ENCODE peak calls at places on chromosome 9, in seven cellular contexts. One of them, this sample, is unnamed.

GRCh38 chr9:113222482-113222841 is 1.1 kb downstream of the SLC31A1 start:
- DNase-seq in astrocyte: no peak
- DNase-seq in PC-9: no peak
- DNase-seq in OCI-LY7: no peak
- DNase-seq in lung: no peak
- DNase-seq in left ventricle myocardium inferior: no peak
- DNase-seq in lower leg skin: no peak
- DNase-seq in this sample: no peak

GRCh38 chr9:117825609-117826347 is 121.6 kb downstream of the TLR4 start:
- DNase-seq in left ventricle myocardium inferior: no peak
- DNase-seq in lower leg skin: no peak
- DNase-seq in PC-9: no peak
- DNase-seq in OCI-LY7: no peak
- DNase-seq in lung: no peak
- DNase-seq in astrocyte: no peak
- DNase-seq in this sample: peak

GRCh38 chr9:17031546-17031945 is 103.3 kb upstream of the CNTLN start:
- DNase-seq in OCI-LY7: no peak
- DNase-seq in astrocyte: no peak
- DNase-seq in lower leg skin: no peak
- DNase-seq in lung: no peak
- DNase-seq in PC-9: no peak
- DNase-seq in left ventricle myocardium inferior: no peak
- DNase-seq in this sample: no peak

GRCh38 chr9:88236531-88237453 is 98.5 kb upstream of the SPATA31C2 start:
- DNase-seq in astrocyte: peak
- DNase-seq in PC-9: no peak
- DNase-seq in lower leg skin: no peak
- DNase-seq in OCI-LY7: no peak
- DNase-seq in left ventricle myocardium inferior: peak
- DNase-seq in lung: no peak
- DNase-seq in this sample: no peak

GRCh38 chr9:94899464-94900221 is 173.1 kb downstream of the AOPEP start:
- DNase-seq in lower leg skin: no peak
- DNase-seq in PC-9: no peak
- DNase-seq in left ventricle myocardium inferior: no peak
- DNase-seq in OCI-LY7: no peak
- DNase-seq in astrocyte: no peak
- DNase-seq in lung: no peak
- DNase-seq in this sample: no peak

GRCh38 chr9:15229475-15229874 is 77.5 kb downstream of the TTC39B start:
- DNase-seq in left ventricle myocardium inferior: no peak
- DNase-seq in lower leg skin: no peak
- DNase-seq in astrocyte: no peak
- DNase-seq in PC-9: no peak
- DNase-seq in OCI-LY7: no peak
- DNase-seq in lung: no peak
- DNase-seq in this sample: no peak

GRCh38 chr9:94654165-94654894 is 15.0 kb upstream of the FBP1 start:
- DNase-seq in lower leg skin: no peak
- DNase-seq in lung: no peak
- DNase-seq in PC-9: no peak
- DNase-seq in astrocyte: no peak
- DNase-seq in OCI-LY7: no peak
- DNase-seq in left ventricle myocardium inferior: no peak
- DNase-seq in this sample: no peak

GRCh38 chr9:84697494-84698114 is 28.1 kb downstream of the NTRK2 start:
- DNase-seq in PC-9: peak
- DNase-seq in lower leg skin: peak
- DNase-seq in lung: peak
- DNase-seq in left ventricle myocardium inferior: peak
- DNase-seq in OCI-LY7: peak
- DNase-seq in astrocyte: peak
- DNase-seq in this sample: no peak

GRCh38 chr9:35756275-35756742 is 2.2 kb upstream of the MSMP start:
- DNase-seq in PC-9: no peak
- DNase-seq in lower leg skin: no peak
- DNase-seq in astrocyte: no peak
- DNase-seq in left ventricle myocardium inferior: peak
- DNase-seq in OCI-LY7: no peak
- DNase-seq in lung: peak
- DNase-seq in this sample: no peak

GRCh38 chr9:91489391-91489899 is 65.8 kb upstream of the NFIL3 start:
- DNase-seq in lower leg skin: no peak
- DNase-seq in OCI-LY7: no peak
- DNase-seq in left ventricle myocardium inferior: no peak
- DNase-seq in lung: no peak
- DNase-seq in PC-9: no peak
- DNase-seq in astrocyte: peak
- DNase-seq in this sample: no peak

GRCh38 chr9:87236546-87236945 is 261.1 kb upstream of the DAPK1 start:
- DNase-seq in PC-9: no peak
- DNase-seq in lower leg skin: no peak
- DNase-seq in astrocyte: no peak
- DNase-seq in lung: no peak
- DNase-seq in OCI-LY7: no peak
- DNase-seq in left ventricle myocardium inferior: no peak
- DNase-seq in this sample: no peak

GRCh38 chr9:8660383-8660782 is 860.8 kb upstream of the DMAC1 start:
- DNase-seq in PC-9: no peak
- DNase-seq in left ventricle myocardium inferior: peak
- DNase-seq in lung: no peak
- DNase-seq in OCI-LY7: no peak
- DNase-seq in lower leg skin: no peak
- DNase-seq in astrocyte: peak
- DNase-seq in this sample: no peak

GRCh38 chr9:136488247-136489214 is 5.7 kb upstream of the SEC16A start:
- DNase-seq in left ventricle myocardium inferior: peak
- DNase-seq in lung: peak
- DNase-seq in OCI-LY7: peak
- DNase-seq in lower leg skin: peak
- DNase-seq in astrocyte: no peak
- DNase-seq in PC-9: peak
- DNase-seq in this sample: no peak

GRCh38 chr9:122978586-122978985 is 37.8 kb downstream of the RABGAP1 start:
- DNase-seq in PC-9: no peak
- DNase-seq in lung: no peak
- DNase-seq in astrocyte: no peak
- DNase-seq in OCI-LY7: no peak
- DNase-seq in lower leg skin: no peak
- DNase-seq in left ventricle myocardium inferior: no peak
- DNase-seq in this sample: no peak

GRCh38 chr9:121975801-121976277 is 117.3 kb downstream of the TTLL11 start:
- DNase-seq in lung: peak
- DNase-seq in OCI-LY7: no peak
- DNase-seq in lower leg skin: no peak
- DNase-seq in left ventricle myocardium inferior: no peak
- DNase-seq in PC-9: no peak
- DNase-seq in astrocyte: peak
- DNase-seq in this sample: no peak

GRCh38 chr9:134644715-134645606 is 3.4 kb downstream of the COL5A1 start:
- DNase-seq in lung: peak
- DNase-seq in left ventricle myocardium inferior: peak
- DNase-seq in lower leg skin: peak
- DNase-seq in PC-9: peak
- DNase-seq in OCI-LY7: no peak
- DNase-seq in astrocyte: peak
- DNase-seq in this sample: no peak
- H3K4me3 ChIP-seq in lung: no peak
- H3K4me3 ChIP-seq in left ventricle myocardium inferior: peak
- H3K4me3 ChIP-seq in lower leg skin: no peak
- H3K4me3 ChIP-seq in PC-9: no peak
- H3K4me3 ChIP-seq in OCI-LY7: no peak
- H3K4me3 ChIP-seq in astrocyte: peak
- H3K4me3 ChIP-seq in this sample: no peak

DNA sequence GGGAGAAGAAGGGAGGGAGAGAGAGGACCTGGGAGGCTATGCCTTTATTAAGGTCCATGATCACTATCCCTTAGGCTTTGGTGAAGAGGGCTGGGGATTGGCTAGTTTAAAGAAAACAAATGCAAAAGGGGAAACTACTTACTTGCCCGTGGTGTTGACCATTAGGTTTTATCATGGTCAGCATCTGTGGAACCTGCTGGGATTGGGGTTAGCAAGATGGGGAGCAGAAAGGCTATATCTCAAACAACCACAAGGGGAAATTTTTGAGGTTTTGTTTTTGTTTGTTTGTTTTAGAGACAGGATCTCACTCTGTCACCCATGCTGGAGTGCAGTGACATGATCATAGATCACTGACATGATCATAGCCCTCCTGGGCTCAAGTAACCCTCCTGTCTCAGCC is 9.0 kb upstream of the RAD23B start:
- DNase-seq in lower leg skin: no peak
- DNase-seq in OCI-LY7: no peak
- DNase-seq in left ventricle myocardium inferior: no peak
- DNase-seq in PC-9: no peak
- DNase-seq in astrocyte: no peak
- DNase-seq in lung: no peak
- DNase-seq in this sample: no peak
- TF ChIP-seq CTCF in lower leg skin: no peak
- TF ChIP-seq CTCF in OCI-LY7: peak
- TF ChIP-seq CTCF in left ventricle myocardium inferior: no peak
- TF ChIP-seq CTCF in PC-9: peak
- TF ChIP-seq CTCF in astrocyte: no peak
- TF ChIP-seq CTCF in lung: no peak
- TF ChIP-seq CTCF in this sample: peak

GRCh38 chr9:21096901-21097255 is 19.1 kb upstream of the IFNB1 start:
- DNase-seq in left ventricle myocardium inferior: no peak
- DNase-seq in lower leg skin: no peak
- DNase-seq in OCI-LY7: no peak
- DNase-seq in PC-9: no peak
- DNase-seq in lung: no peak
- DNase-seq in astrocyte: no peak
- DNase-seq in this sample: no peak
- H3K4me3 ChIP-seq in left ventricle myocardium inferior: peak
- H3K4me3 ChIP-seq in lower leg skin: no peak
- H3K4me3 ChIP-seq in OCI-LY7: peak
- H3K4me3 ChIP-seq in PC-9: peak
- H3K4me3 ChIP-seq in lung: no peak
- H3K4me3 ChIP-seq in astrocyte: no peak
- H3K4me3 ChIP-seq in this sample: peak

GRCh38 chr9:98488578-98489312 is 220.0 kb downstream of the GABBR2 start:
- DNase-seq in PC-9: peak
- DNase-seq in lower leg skin: no peak
- DNase-seq in astrocyte: peak
- DNase-seq in left ventricle myocardium inferior: no peak
- DNase-seq in lung: peak
- DNase-seq in OCI-LY7: no peak
- DNase-seq in this sample: no peak
- TF ChIP-seq CTCF in PC-9: no peak
- TF ChIP-seq CTCF in lower leg skin: no peak
- TF ChIP-seq CTCF in astrocyte: peak
- TF ChIP-seq CTCF in left ventricle myocardium inferior: no peak
- TF ChIP-seq CTCF in lung: no peak
- TF ChIP-seq CTCF in OCI-LY7: peak
- TF ChIP-seq CTCF in this sample: no peak

DNA sequence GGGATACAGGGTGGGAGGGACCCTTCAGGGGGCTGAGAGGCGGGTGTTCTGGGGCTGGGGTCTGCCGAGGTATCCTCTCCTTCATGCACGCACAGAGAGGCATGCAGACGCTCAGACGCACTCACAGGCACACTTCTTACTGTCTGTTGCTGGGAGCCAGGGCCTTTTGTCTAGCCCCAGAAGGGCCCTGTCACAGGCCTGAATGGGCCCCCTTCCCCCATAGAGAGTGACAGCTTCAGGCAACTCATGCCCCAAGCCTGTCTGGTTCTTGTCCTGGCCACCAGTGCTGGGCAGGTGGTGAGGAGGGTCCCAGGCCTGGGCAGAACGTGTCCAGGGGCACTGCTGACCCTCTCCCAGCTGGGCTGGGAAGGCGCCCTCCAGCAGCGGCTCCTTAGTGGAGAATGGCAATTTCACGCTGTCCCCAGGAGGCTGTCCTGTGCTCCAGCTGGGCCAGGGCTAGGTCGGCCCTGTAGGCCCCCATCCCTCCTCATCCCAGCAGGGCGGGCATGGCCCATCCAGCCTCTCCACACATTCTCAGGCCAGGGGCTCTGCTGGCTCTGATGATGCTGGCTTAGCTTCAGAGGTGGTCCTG is 45.3 kb downstream of the LMX1B start:
- DNase-seq in lung: no peak
- DNase-seq in OCI-LY7: no peak
- DNase-seq in lower leg skin: no peak
- DNase-seq in left ventricle myocardium inferior: no peak
- DNase-seq in astrocyte: no peak
- DNase-seq in PC-9: no peak
- DNase-seq in this sample: no peak
- H3K4me3 ChIP-seq in lung: no peak
- H3K4me3 ChIP-seq in OCI-LY7: no peak
- H3K4me3 ChIP-seq in lower leg skin: no peak
- H3K4me3 ChIP-seq in left ventricle myocardium inferior: no peak
- H3K4me3 ChIP-seq in astrocyte: no peak
- H3K4me3 ChIP-seq in PC-9: no peak
- H3K4me3 ChIP-seq in this sample: no peak

DNA sequence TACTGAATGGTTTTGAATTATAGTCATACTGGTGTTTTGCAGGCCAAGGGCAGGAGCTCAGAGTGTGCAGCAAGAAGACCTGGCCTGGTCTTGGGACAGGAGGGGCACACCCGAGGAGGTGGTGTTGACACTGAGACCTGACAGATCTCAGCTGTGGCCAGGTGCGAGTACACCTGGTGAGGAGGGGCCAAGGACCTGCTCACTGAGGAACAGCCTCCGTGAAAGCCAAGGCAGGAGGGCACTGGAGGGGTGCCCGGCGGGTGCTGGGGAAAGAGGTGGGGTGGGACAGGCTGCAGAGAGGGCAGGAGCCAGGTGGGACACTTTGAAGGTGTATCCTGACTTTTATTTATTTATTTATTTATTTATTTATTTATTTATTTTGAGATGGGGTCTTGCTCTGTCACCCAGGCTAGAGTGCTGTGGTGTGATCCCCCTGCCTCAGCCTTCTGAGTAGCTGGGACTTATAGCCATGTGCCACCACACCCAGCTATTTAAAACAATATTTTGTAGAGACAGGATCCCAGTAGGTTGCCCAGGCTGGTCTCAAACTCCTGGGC is 23.3 kb upstream of the LAMC3 start:
- DNase-seq in PC-9: no peak
- DNase-seq in astrocyte: no peak
- DNase-seq in OCI-LY7: no peak
- DNase-seq in lung: no peak
- DNase-seq in lower leg skin: no peak
- DNase-seq in left ventricle myocardium inferior: no peak
- DNase-seq in this sample: no peak
- TF ChIP-seq CTCF in PC-9: no peak
- TF ChIP-seq CTCF in astrocyte: no peak
- TF ChIP-seq CTCF in OCI-LY7: no peak
- TF ChIP-seq CTCF in lung: no peak
- TF ChIP-seq CTCF in lower leg skin: no peak
- TF ChIP-seq CTCF in left ventricle myocardium inferior: no peak
- TF ChIP-seq CTCF in this sample: no peak

This sample was measured in GM12864.